ENCODE peak calls at places on chromosomes 16 and 17, in ten cellular contexts. One of them, this sample, is unnamed.

GRCh38 chr17:7882068-7882467 is 6.5 kb upstream of the CHD3 start:
- DNase-seq in IMR-90: no peak
- DNase-seq in RWPE1: no peak
- DNase-seq in T-cell: no peak
- DNase-seq in BJ: no peak
- DNase-seq in Right ventricle myocardium superior: no peak
- DNase-seq in heart left ventricle: no peak
- DNase-seq in AG08395: no peak
- DNase-seq in activated effector memory CD4-positive, alpha-beta T cell treated with anti-CD3 and anti-CD28 coated beads, Interleukin-2, amount 50 U/mL, for 16 hours: no peak
- DNase-seq in amniotic stem cell: no peak
- DNase-seq in this sample: peak; percentile 27

GRCh38 chr16:58755989-58756649 is 22.0 kb upstream of the GOT2 start:
- DNase-seq in IMR-90: peak; percentile 67
- DNase-seq in RWPE1: peak; percentile 61
- DNase-seq in T-cell: peak; percentile 77
- DNase-seq in BJ: no peak
- DNase-seq in Right ventricle myocardium superior: peak; percentile 79
- DNase-seq in heart left ventricle: peak; percentile 65
- DNase-seq in AG08395: peak; percentile 77
- DNase-seq in activated effector memory CD4-positive, alpha-beta T cell treated with anti-CD3 and anti-CD28 coated beads, Interleukin-2, amount 50 U/mL, for 16 hours: peak; percentile 90
- DNase-seq in amniotic stem cell: peak; percentile 51
- DNase-seq in this sample: peak; percentile 82

GRCh38 chr16:19745286-19746018 is 27.4 kb downstream of the IQCK start:
- DNase-seq in IMR-90: peak; percentile 71
- DNase-seq in RWPE1: no peak
- DNase-seq in T-cell: no peak
- DNase-seq in BJ: peak; percentile 13
- DNase-seq in Right ventricle myocardium superior: no peak
- DNase-seq in heart left ventricle: no peak
- DNase-seq in AG08395: peak; percentile 39
- DNase-seq in activated effector memory CD4-positive, alpha-beta T cell treated with anti-CD3 and anti-CD28 coated beads, Interleukin-2, amount 50 U/mL, for 16 hours: no peak
- DNase-seq in amniotic stem cell: no peak
- DNase-seq in this sample: no peak

GRCh38 chr16:69293401-69293800 is 17.7 kb upstream of the VPS4A start:
- DNase-seq in IMR-90: no peak
- DNase-seq in RWPE1: no peak
- DNase-seq in T-cell: no peak
- DNase-seq in BJ: no peak
- DNase-seq in Right ventricle myocardium superior: no peak
- DNase-seq in heart left ventricle: peak; percentile 3
- DNase-seq in AG08395: no peak
- DNase-seq in activated effector memory CD4-positive, alpha-beta T cell treated with anti-CD3 and anti-CD28 coated beads, Interleukin-2, amount 50 U/mL, for 16 hours: no peak
- DNase-seq in amniotic stem cell: no peak
- DNase-seq in this sample: no peak

GRCh38 chr16:67163164-67163902 is 1.2 kb upstream of the HSF4 start:
- DNase-seq in IMR-90: peak; percentile 35
- DNase-seq in RWPE1: no peak
- DNase-seq in T-cell: no peak
- DNase-seq in BJ: no peak
- DNase-seq in Right ventricle myocardium superior: peak; percentile 84
- DNase-seq in heart left ventricle: peak; percentile 63
- DNase-seq in AG08395: no peak
- DNase-seq in activated effector memory CD4-positive, alpha-beta T cell treated with anti-CD3 and anti-CD28 coated beads, Interleukin-2, amount 50 U/mL, for 16 hours: peak; percentile 78
- DNase-seq in amniotic stem cell: no peak
- DNase-seq in this sample: no peak

GRCh38 chr17:56681561-56682266 is 88.2 kb downstream of the NOG start:
- DNase-seq in IMR-90: peak; percentile 98
- DNase-seq in RWPE1: peak; percentile 74
- DNase-seq in T-cell: no peak
- DNase-seq in BJ: peak; percentile 79
- DNase-seq in Right ventricle myocardium superior: no peak
- DNase-seq in heart left ventricle: no peak
- DNase-seq in AG08395: peak; percentile 80
- DNase-seq in activated effector memory CD4-positive, alpha-beta T cell treated with anti-CD3 and anti-CD28 coated beads, Interleukin-2, amount 50 U/mL, for 16 hours: no peak
- DNase-seq in amniotic stem cell: peak; percentile 32
- DNase-seq in this sample: no peak

GRCh38 chr17:75154195-75155106 is at the start of gene JPT1:
- DNase-seq in IMR-90: peak; percentile 99
- DNase-seq in RWPE1: peak; percentile 99
- DNase-seq in T-cell: peak; percentile 98
- DNase-seq in BJ: peak; percentile 92
- DNase-seq in Right ventricle myocardium superior: peak; percentile 98
- DNase-seq in heart left ventricle: peak; percentile 98
- DNase-seq in AG08395: peak; percentile 99
- DNase-seq in activated effector memory CD4-positive, alpha-beta T cell treated with anti-CD3 and anti-CD28 coated beads, Interleukin-2, amount 50 U/mL, for 16 hours: peak; percentile 99
- DNase-seq in amniotic stem cell: peak; percentile 95
- DNase-seq in this sample: peak; percentile 100

GRCh38 chr16:22299036-22299435 is 1.8 kb downstream of the POLR3E start:
- DNase-seq in IMR-90: no peak
- DNase-seq in RWPE1: no peak
- DNase-seq in T-cell: no peak
- DNase-seq in BJ: no peak
- DNase-seq in Right ventricle myocardium superior: no peak
- DNase-seq in heart left ventricle: no peak
- DNase-seq in AG08395: no peak
- DNase-seq in activated effector memory CD4-positive, alpha-beta T cell treated with anti-CD3 and anti-CD28 coated beads, Interleukin-2, amount 50 U/mL, for 16 hours: no peak
- DNase-seq in amniotic stem cell: no peak
- DNase-seq in this sample: no peak

GRCh38 chr17:67753026-67753425 is 35.3 kb downstream of the NOL11 start:
- DNase-seq in IMR-90: no peak
- DNase-seq in RWPE1: no peak
- DNase-seq in T-cell: no peak
- DNase-seq in BJ: no peak
- DNase-seq in Right ventricle myocardium superior: no peak
- DNase-seq in heart left ventricle: no peak
- DNase-seq in AG08395: no peak
- DNase-seq in activated effector memory CD4-positive, alpha-beta T cell treated with anti-CD3 and anti-CD28 coated beads, Interleukin-2, amount 50 U/mL, for 16 hours: peak; percentile 43
- DNase-seq in amniotic stem cell: no peak
- DNase-seq in this sample: peak; percentile 48

GRCh38 chr17:32492281-32492623 is 5.5 kb downstream of the CDK5R1 start:
- DNase-seq in IMR-90: no peak
- DNase-seq in RWPE1: no peak
- DNase-seq in T-cell: no peak
- DNase-seq in BJ: no peak
- DNase-seq in Right ventricle myocardium superior: no peak
- DNase-seq in heart left ventricle: no peak
- DNase-seq in AG08395: no peak
- DNase-seq in activated effector memory CD4-positive, alpha-beta T cell treated with anti-CD3 and anti-CD28 coated beads, Interleukin-2, amount 50 U/mL, for 16 hours: no peak
- DNase-seq in amniotic stem cell: no peak
- DNase-seq in this sample: no peak

GRCh38 chr16:86061318-86061695 is 162.3 kb downstream of the IRF8 start:
- DNase-seq in IMR-90: no peak
- DNase-seq in RWPE1: no peak
- DNase-seq in T-cell: no peak
- DNase-seq in BJ: no peak
- DNase-seq in Right ventricle myocardium superior: no peak
- DNase-seq in heart left ventricle: no peak
- DNase-seq in AG08395: no peak
- DNase-seq in activated effector memory CD4-positive, alpha-beta T cell treated with anti-CD3 and anti-CD28 coated beads, Interleukin-2, amount 50 U/mL, for 16 hours: no peak
- DNase-seq in amniotic stem cell: no peak
- DNase-seq in this sample: no peak

GRCh38 chr17:42399948-42400843 is 12.0 kb upstream of the STAT3 start:
- DNase-seq in IMR-90: no peak
- DNase-seq in RWPE1: no peak
- DNase-seq in T-cell: no peak
- DNase-seq in BJ: no peak
- DNase-seq in Right ventricle myocardium superior: no peak
- DNase-seq in heart left ventricle: no peak
- DNase-seq in AG08395: no peak
- DNase-seq in activated effector memory CD4-positive, alpha-beta T cell treated with anti-CD3 and anti-CD28 coated beads, Interleukin-2, amount 50 U/mL, for 16 hours: no peak
- DNase-seq in amniotic stem cell: no peak
- DNase-seq in this sample: peak; percentile 49

This sample was measured in H9.